ENCODE peak calls at places on chromosome 22, in four cellular contexts. F is K562, J is HepG2, K is GM12878. I is an unnamed sample.

GRCh38 chr22:45290410-45290936 is 5.7 kb downstream of the UPK3A start:
- DNase-seq in F (no peak), J (no peak), K (no peak), I (peak; percentile 53)

GRCh38 chr22:29314074-29314473 is 1.4 kb downstream of the RASL10A start:
- DNase-seq in F (no peak), J (no peak), K (no peak), I (no peak)

GRCh38 chr22:44392446-44392921 is 79.7 kb upstream of the SHISAL1 start:
- DNase-seq in F (no peak), J (no peak), K (no peak), I (peak; percentile 7)

GRCh38 chr22:29175312-29175835 is 30.3 kb upstream of the EMID1 start:
- DNase-seq in F (no peak), J (no peak), K (no peak), I (no peak)

GRCh38 chr22:17085277-17086091 is 684 bp downstream of the IL17RA start:
- DNase-seq in F (no peak), J (no peak), K (no peak), I (peak; percentile 25)

GRCh38 chr22:47929073-47929472 is 1166.6 kb downstream of the TBC1D22A start:
- DNase-seq in F (no peak), J (no peak), K (no peak), I (no peak)

GRCh38 chr22:42067706-42068350 is 2.8 kb downstream of the NAGA start:
- DNase-seq in F (no peak), J (no peak), K (no peak), I (peak; percentile 1)

GRCh38 chr22:38982008-38982927 is at the start of gene APOBEC3B:
- DNase-seq in F (peak; percentile 89), J (peak; percentile 86), K (peak; percentile 85), I (no peak)

GRCh38 chr22:30602049-30602448 is 4.9 kb upstream of the TCN2 start:
- DNase-seq in F (no peak), J (peak; percentile 47), K (no peak), I (no peak)

GRCh38 chr22:37178350-37179125 is 9.5 kb downstream of the C1QTNF6 start:
- DNase-seq in F (no peak), J (peak; percentile 67), K (no peak), I (no peak)
- TF ChIP-seq CBFB in F (no peak), J (no peak), K (no peak), I (no peak)

DNA sequence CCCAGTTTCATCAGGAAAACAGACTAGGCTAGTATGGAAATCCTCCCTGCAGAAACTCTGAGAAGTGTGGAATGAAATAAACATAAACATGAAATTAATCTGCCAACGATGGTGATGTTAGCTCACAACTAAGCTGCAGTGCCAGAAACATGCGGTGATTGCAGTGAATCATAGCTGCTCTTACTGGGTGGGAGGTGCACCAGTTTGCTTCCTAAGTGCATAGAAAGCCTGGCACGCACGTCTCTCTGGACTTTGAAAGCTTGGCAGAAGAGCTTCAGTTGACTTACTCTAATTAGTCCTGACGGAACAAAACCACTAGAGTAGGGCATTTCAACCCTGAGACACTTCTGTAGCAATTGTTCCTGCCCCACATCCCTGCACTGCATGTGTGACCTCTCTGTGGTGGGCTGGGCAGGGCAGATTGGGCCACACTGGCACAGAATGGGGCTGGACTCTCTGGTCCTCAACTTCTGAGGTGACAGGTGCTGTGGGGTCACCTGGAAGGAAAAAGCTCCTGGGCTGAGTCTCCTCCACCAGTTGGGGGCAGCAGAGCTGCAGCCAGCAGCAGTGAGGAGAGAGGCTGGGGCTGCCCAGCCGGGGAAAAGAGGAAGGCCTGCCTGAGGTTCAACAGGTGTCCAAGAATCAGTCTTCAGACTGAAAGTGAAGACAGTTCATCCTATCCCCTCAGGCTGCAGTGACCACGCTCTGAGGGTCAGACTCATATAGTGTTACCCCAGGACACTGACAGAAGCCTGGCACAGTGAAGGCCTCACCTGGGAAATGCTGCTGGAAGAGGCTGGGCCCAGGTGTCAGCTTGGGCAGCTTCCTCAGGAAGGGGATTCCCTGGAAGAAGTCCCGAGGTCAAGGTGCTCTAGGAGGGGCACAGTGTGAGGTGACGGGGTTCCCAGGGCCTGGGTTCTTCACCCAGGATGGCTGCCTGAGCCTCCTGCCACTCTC is 40.5 kb downstream of the GGTLC2 start:
- DNase-seq in F (peak; percentile 78), J (no peak), K (no peak), I (peak; percentile 68)
- TF ChIP-seq CBFB in F (no peak), J (no peak), K (no peak), I (no peak)

DNA sequence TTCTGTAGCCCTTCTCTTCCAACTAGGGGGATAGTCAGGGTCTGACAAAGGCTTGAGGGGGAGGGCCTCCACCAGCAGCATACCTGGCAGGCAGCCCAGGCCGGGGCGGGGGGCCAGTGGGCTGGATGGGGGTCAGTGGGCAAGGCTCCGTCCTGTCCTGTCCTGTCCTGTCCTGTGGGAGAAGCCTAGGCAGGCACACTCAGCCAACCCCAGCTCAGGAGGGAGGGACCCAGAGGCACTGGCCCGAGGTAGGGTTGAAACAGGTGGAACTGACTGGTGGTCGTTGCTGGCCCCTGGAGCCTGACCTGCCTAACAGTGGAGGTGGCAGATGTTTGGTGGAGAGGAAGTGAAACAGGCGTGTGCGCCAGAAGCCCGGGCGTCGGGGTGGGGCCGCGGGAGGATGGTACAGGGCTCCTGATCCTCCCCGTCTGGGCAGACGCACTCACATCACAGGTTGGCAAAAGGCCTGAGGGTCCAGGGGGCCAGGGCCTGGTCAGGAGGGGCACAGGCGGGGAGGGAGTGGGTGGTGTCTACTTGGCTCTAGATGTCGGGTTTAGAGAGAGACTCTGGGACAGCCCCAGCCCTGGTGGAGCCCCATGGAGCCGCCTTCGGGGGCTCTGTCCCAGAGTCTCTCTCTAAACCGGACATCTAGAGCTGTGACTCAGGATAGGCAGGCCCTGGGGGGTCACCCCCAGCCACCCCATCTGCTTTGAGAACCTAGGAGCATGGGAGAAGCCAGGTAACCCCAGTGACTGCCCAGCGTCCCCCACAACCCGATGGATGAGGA is 32.5 kb upstream of the GRAMD4 start:
- DNase-seq in F (no peak), J (no peak), K (peak; percentile 35), I (peak; percentile 13)
- TF ChIP-seq CBFB in F (no peak), J (no peak), K (peak; percentile 32), I (no peak)

GRCh38 chr22:23253475-23254055 is 73.3 kb downstream of the BCR start:
- DNase-seq in F (peak; percentile 56), J (no peak), K (no peak), I (no peak)

GRCh38 chr22:23251445-23252093 is 71.3 kb downstream of the BCR start:
- DNase-seq in F (no peak), J (peak; percentile 61), K (no peak), I (no peak)

GRCh38 chr22:23249506-23250423 is 69.5 kb downstream of the BCR start:
- DNase-seq in F (peak; percentile 59), J (no peak), K (no peak), I (no peak)

GRCh38 chr22:23248583-23248982 is 68.3 kb downstream of the BCR start:
- DNase-seq in F (peak; percentile 61), J (peak; percentile 53), K (no peak), I (no peak)

GRCh38 chr22:23250424-23251363 is 70.4 kb downstream of the BCR start:
- DNase-seq in F (peak; percentile 68), J (peak; percentile 21), K (no peak), I (no peak)
- TF ChIP-seq CBFB in F (no peak), J (no peak), K (no peak), I (no peak)

GRCh38 chr22:46675479-46675878 is 55.3 kb downstream of the GRAMD4 start:
- DNase-seq in F (no peak), J (no peak), K (no peak), I (no peak)

GRCh38 chr22:46677323-46678002 is 57.3 kb downstream of the GRAMD4 start:
- DNase-seq in F (no peak), J (no peak), K (no peak), I (no peak)

GRCh38 chr22:46676881-46677280 is 56.7 kb downstream of the GRAMD4 start:
- DNase-seq in F (no peak), J (no peak), K (no peak), I (no peak)

GRCh38 chr22:46675938-46676337 is 55.8 kb downstream of the GRAMD4 start:
- DNase-seq in F (no peak), J (no peak), K (no peak), I (no peak)

DNA sequence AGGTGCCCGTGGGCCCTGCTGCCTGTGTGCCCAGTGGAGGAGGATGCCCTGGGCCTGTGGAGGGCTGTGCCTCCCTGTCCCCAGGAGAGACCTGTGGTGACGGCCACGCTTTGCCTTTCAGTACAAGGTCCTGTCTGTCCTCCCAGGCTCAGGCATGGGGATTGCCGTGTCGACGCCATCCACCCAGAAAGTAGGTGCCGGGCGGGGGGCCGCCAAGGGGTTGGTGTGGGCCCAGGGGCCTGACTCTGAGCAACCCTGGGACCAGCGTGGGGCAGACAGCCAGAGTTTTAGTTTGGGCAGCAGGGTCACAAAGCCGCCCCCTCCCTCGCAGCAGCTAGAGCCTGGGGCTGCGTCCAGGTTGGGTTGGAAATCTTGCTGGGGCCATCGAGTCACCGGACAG is 56.3 kb downstream of the GRAMD4 start:
- DNase-seq in F (no peak), J (no peak), K (no peak), I (no peak)
- TF ChIP-seq CBFB in F (no peak), J (no peak), K (no peak), I (no peak)

GRCh38 chr22:49699476-49699875 is 128.2 kb downstream of the BRD1 start:
- DNase-seq in F (no peak), J (no peak), K (no peak), I (no peak)

GRCh38 chr22:49693848-49694247 is 133.8 kb downstream of the BRD1 start:
- DNase-seq in F (no peak), J (no peak), K (no peak), I (no peak)

GRCh38 chr22:49694462-49695260 is 133.0 kb downstream of the BRD1 start:
- DNase-seq in F (no peak), J (no peak), K (no peak), I (no peak)

GRCh38 chr22:49699928-49700498 is 127.7 kb downstream of the BRD1 start:
- DNase-seq in F (no peak), J (no peak), K (no peak), I (no peak)

DNA sequence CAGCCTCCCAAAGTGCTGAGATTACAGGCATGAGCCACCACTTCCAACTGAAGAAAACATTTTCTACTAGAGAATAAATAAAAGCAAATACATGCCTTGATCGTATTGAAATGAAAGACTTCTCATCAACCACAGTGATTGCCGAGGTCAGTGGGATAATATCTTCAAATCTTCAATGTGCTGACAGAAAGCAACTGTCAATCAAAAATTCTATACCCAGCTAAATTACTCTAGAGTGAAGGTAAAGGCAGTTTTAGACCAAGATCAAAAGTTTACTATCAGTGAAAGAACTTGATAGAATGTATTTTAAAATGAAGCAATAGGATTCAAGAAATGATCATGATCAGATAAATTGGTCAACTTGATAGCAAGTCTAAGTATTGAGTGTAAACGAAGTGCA is 130.6 kb downstream of the BRD1 start:
- DNase-seq in F (no peak), J (no peak), K (no peak), I (no peak)
- TF ChIP-seq CBFB in F (no peak), J (no peak), K (no peak), I (no peak)

GRCh38 chr22:32858957-32859356 is 57.5 kb downstream of the TIMP3 start:
- DNase-seq in F (no peak), J (no peak), K (no peak), I (no peak)
- TF ChIP-seq CBFB in F (no peak), J (no peak), K (no peak), I (no peak)

I was measured in WTC11.